ENCODE peak calls at places on chromosome 22, in nine cellular contexts. One of them, this sample, is unnamed.

GRCh38 chr22:42300286-42301071 is 30.0 kb upstream of the TCF20 start:
- DNase-seq in T-helper 2 cell: peak; percentile 22
- DNase-seq in A673: no peak
- DNase-seq in neural crest cell: no peak
- DNase-seq in H9: peak; percentile 63
- DNase-seq in RWPE2: peak; percentile 85
- DNase-seq in effector memory CD4-positive, alpha-beta T cell: no peak
- DNase-seq in aorta: no peak
- DNase-seq in RCC 7860: no peak
- DNase-seq in this sample: peak; percentile 66

GRCh38 chr22:41330169-41330568 is 28.8 kb downstream of the ZC3H7B start:
- DNase-seq in A673: no peak
- DNase-seq in effector memory CD4-positive, alpha-beta T cell: no peak
- DNase-seq in RCC 7860: no peak
- DNase-seq in H9: no peak
- DNase-seq in T-helper 2 cell: no peak
- DNase-seq in aorta: no peak
- DNase-seq in RWPE2: no peak
- DNase-seq in neural crest cell: no peak
- DNase-seq in this sample: no peak

GRCh38 chr22:34414467-34415440 is 494.5 kb upstream of the LARGE1 start:
- DNase-seq in RCC 7860: peak; percentile 63
- DNase-seq in H9: peak; percentile 90
- DNase-seq in aorta: no peak
- DNase-seq in effector memory CD4-positive, alpha-beta T cell: no peak
- DNase-seq in A673: peak; percentile 68
- DNase-seq in T-helper 2 cell: no peak
- DNase-seq in RWPE2: no peak
- DNase-seq in neural crest cell: peak; percentile 72
- DNase-seq in this sample: peak; percentile 54

GRCh38 chr22:27405672-27406388 is 395.7 kb downstream of the MN1 start:
- DNase-seq in H9: peak; percentile 79
- DNase-seq in RCC 7860: peak; percentile 43
- DNase-seq in A673: peak; percentile 58
- DNase-seq in aorta: peak; percentile 65
- DNase-seq in effector memory CD4-positive, alpha-beta T cell: no peak
- DNase-seq in RWPE2: no peak
- DNase-seq in T-helper 2 cell: no peak
- DNase-seq in neural crest cell: peak; percentile 78
- DNase-seq in this sample: peak; percentile 49

GRCh38 chr22:44270556-44270880 is 42.2 kb downstream of the SHISAL1 start:
- DNase-seq in RCC 7860: no peak
- DNase-seq in effector memory CD4-positive, alpha-beta T cell: no peak
- DNase-seq in neural crest cell: no peak
- DNase-seq in T-helper 2 cell: no peak
- DNase-seq in aorta: peak; percentile 17
- DNase-seq in H9: no peak
- DNase-seq in RWPE2: peak; percentile 26
- DNase-seq in A673: no peak
- DNase-seq in this sample: no peak

GRCh38 chr22:20786536-20786979 is 12.6 kb downstream of the SERPIND1 start:
- DNase-seq in RWPE2: no peak
- DNase-seq in neural crest cell: no peak
- DNase-seq in effector memory CD4-positive, alpha-beta T cell: no peak
- DNase-seq in A673: no peak
- DNase-seq in RCC 7860: no peak
- DNase-seq in T-helper 2 cell: no peak
- DNase-seq in aorta: no peak
- DNase-seq in H9: no peak
- DNase-seq in this sample: no peak

GRCh38 chr22:36081023-36081431 is 52.4 kb upstream of the RBFOX2 start:
- DNase-seq in RWPE2: no peak
- DNase-seq in H9: no peak
- DNase-seq in aorta: peak; percentile 58
- DNase-seq in A673: no peak
- DNase-seq in effector memory CD4-positive, alpha-beta T cell: no peak
- DNase-seq in T-helper 2 cell: no peak
- DNase-seq in neural crest cell: no peak
- DNase-seq in RCC 7860: peak; percentile 15
- DNase-seq in this sample: no peak

GRCh38 chr22:33210129-33210784 is 152.1 kb upstream of the SYN3 start:
- DNase-seq in neural crest cell: peak; percentile 44
- DNase-seq in T-helper 2 cell: no peak
- DNase-seq in aorta: no peak
- DNase-seq in RWPE2: no peak
- DNase-seq in effector memory CD4-positive, alpha-beta T cell: no peak
- DNase-seq in A673: peak; percentile 56
- DNase-seq in H9: peak; percentile 79
- DNase-seq in RCC 7860: peak; percentile 21
- DNase-seq in this sample: peak; percentile 22

GRCh38 chr22:26751217-26751616 is 93.8 kb downstream of the MIAT start:
- DNase-seq in neural crest cell: peak; percentile 61
- DNase-seq in effector memory CD4-positive, alpha-beta T cell: no peak
- DNase-seq in T-helper 2 cell: no peak
- DNase-seq in RWPE2: no peak
- DNase-seq in A673: no peak
- DNase-seq in aorta: no peak
- DNase-seq in RCC 7860: peak; percentile 42
- DNase-seq in H9: peak; percentile 96
- DNase-seq in this sample: no peak

GRCh38 chr22:44944891-44945600 is 64.8 kb downstream of the PHF21B start:
- DNase-seq in effector memory CD4-positive, alpha-beta T cell: no peak
- DNase-seq in H9: no peak
- DNase-seq in RCC 7860: no peak
- DNase-seq in T-helper 2 cell: no peak
- DNase-seq in RWPE2: no peak
- DNase-seq in neural crest cell: no peak
- DNase-seq in aorta: no peak
- DNase-seq in A673: no peak
- DNase-seq in this sample: no peak

GRCh38 chr22:24894998-24895397 is 51.5 kb downstream of the LHFPL7 start:
- DNase-seq in aorta: peak; percentile 90
- DNase-seq in neural crest cell: no peak
- DNase-seq in RCC 7860: no peak
- DNase-seq in RWPE2: peak; percentile 76
- DNase-seq in H9: no peak
- DNase-seq in effector memory CD4-positive, alpha-beta T cell: no peak
- DNase-seq in T-helper 2 cell: no peak
- DNase-seq in A673: peak; percentile 11
- DNase-seq in this sample: no peak

GRCh38 chr22:33923033-33923432 is 2.8 kb upstream of the LARGE1 start:
- DNase-seq in aorta: no peak
- DNase-seq in A673: no peak
- DNase-seq in T-helper 2 cell: no peak
- DNase-seq in RCC 7860: no peak
- DNase-seq in neural crest cell: no peak
- DNase-seq in RWPE2: no peak
- DNase-seq in H9: no peak
- DNase-seq in effector memory CD4-positive, alpha-beta T cell: no peak
- DNase-seq in this sample: no peak

GRCh38 chr22:43345356-43345755 is 2.2 kb upstream of the SCUBE1 start:
- DNase-seq in A673: no peak
- DNase-seq in effector memory CD4-positive, alpha-beta T cell: no peak
- DNase-seq in T-helper 2 cell: no peak
- DNase-seq in aorta: no peak
- DNase-seq in RCC 7860: no peak
- DNase-seq in neural crest cell: no peak
- DNase-seq in H9: no peak
- DNase-seq in RWPE2: no peak
- DNase-seq in this sample: no peak

GRCh38 chr22:29187831-29188230 is 17.9 kb upstream of the EMID1 start:
- DNase-seq in H9: no peak
- DNase-seq in RWPE2: no peak
- DNase-seq in neural crest cell: no peak
- DNase-seq in RCC 7860: no peak
- DNase-seq in A673: no peak
- DNase-seq in aorta: peak; percentile 27
- DNase-seq in T-helper 2 cell: no peak
- DNase-seq in effector memory CD4-positive, alpha-beta T cell: no peak
- DNase-seq in this sample: no peak

GRCh38 chr22:39290724-39291161 is 28.7 kb downstream of the RPL3 start:
- DNase-seq in RWPE2: peak; percentile 89
- DNase-seq in A673: no peak
- DNase-seq in H9: peak; percentile 57
- DNase-seq in neural crest cell: no peak
- DNase-seq in RCC 7860: peak; percentile 97
- DNase-seq in aorta: peak; percentile 75
- DNase-seq in T-helper 2 cell: no peak
- DNase-seq in effector memory CD4-positive, alpha-beta T cell: no peak
- DNase-seq in this sample: no peak